ENCODE peak calls at places on chromosomes 1 and 21, in seven cellular contexts. J, G, X, R, A, Y and M are unnamed samples.

GRCh38 chr1:119394085-119394484 is 20.9 kb upstream of the HSD3B2 start:
- DNase-seq in Y (no peak), R (no peak), G (no peak), J (no peak), A (no peak), X (no peak), M (no peak)

GRCh38 chr1:167110586-167110985 is 16.7 kb downstream of the STYXL2 start:
- DNase-seq in G (no peak), X (no peak), Y (no peak), A (no peak), J (no peak), R (no peak), M (no peak)

GRCh38 chr1:226443439-226443838 is 35.5 kb upstream of the PARP1 start:
- DNase-seq in G (no peak), Y (peak), J (peak), A (no peak), R (no peak), X (no peak), M (no peak)

GRCh38 chr21:17610862-17611261 is 1.8 kb downstream of the BTG3 start:
- DNase-seq in X (no peak), Y (peak), R (no peak), G (no peak), J (no peak), A (no peak), M (no peak)

GRCh38 chr1:171868217-171868616 is 26.9 kb downstream of the DNM3 start:
- DNase-seq in R (no peak), A (no peak), G (no peak), J (no peak), Y (no peak), X (no peak), M (no peak)

GRCh38 chr1:160547371-160547901 is 24.4 kb upstream of the SLAMF6 start:
- DNase-seq in Y (no peak), R (no peak), J (no peak), X (no peak), A (no peak), G (no peak), M (no peak)

GRCh38 chr1:179124866-179125265 is 43.0 kb downstream of the TOR3A start:
- DNase-seq in Y (peak), J (peak), A (no peak), R (no peak), G (peak), X (no peak), M (no peak)

GRCh38 chr1:229716692-229717091 is 90.6 kb downstream of the URB2 start:
- DNase-seq in G (no peak), A (no peak), X (no peak), Y (no peak), J (no peak), R (no peak), M (no peak)

GRCh38 chr1:173195596-173196088 is 11.5 kb downstream of the TNFSF4 start:
- DNase-seq in A (no peak), G (no peak), R (no peak), Y (no peak), X (no peak), J (no peak), M (no peak)

GRCh38 chr1:24020470-24020869 is 40.3 kb upstream of the SRSF10 start:
- DNase-seq in R (no peak), X (no peak), A (no peak), Y (peak), J (no peak), G (no peak), M (no peak)

GRCh38 chr1:21734526-21734925 is 48.4 kb downstream of the USP48 start:
- DNase-seq in G (no peak), R (no peak), A (no peak), X (no peak), J (no peak), Y (peak), M (no peak)

GRCh38 chr1:167602840-167603239 is 27.2 kb upstream of the RCSD1 start:
- DNase-seq in Y (no peak), A (no peak), J (no peak), R (no peak), X (no peak), G (no peak), M (no peak)

GRCh38 chr1:38814444-38814983 is 45.1 kb downstream of the RRAGC start:
- DNase-seq in G (no peak), R (no peak), J (no peak), A (no peak), Y (no peak), X (no peak), M (no peak)

GRCh38 chr1:30853350-30853749 is 55.2 kb downstream of the SDC3 start:
- DNase-seq in R (no peak), J (no peak), G (no peak), Y (no peak), A (no peak), X (no peak), M (no peak)

GRCh38 chr1:155608888-155609225 is 1.2 kb upstream of the MSTO1 start:
- DNase-seq in X (no peak), G (no peak), R (no peak), A (no peak), Y (no peak), J (no peak), M (no peak)

GRCh38 chr1:52502789-52503188 is 50.1 kb downstream of the TUT4 start:
- DNase-seq in X (no peak), G (no peak), R (no peak), J (no peak), Y (peak), A (no peak), M (no peak)

GRCh38 chr1:167186771-167187170 is 33.9 kb upstream of the POU2F1 start:
- DNase-seq in A (no peak), G (no peak), R (no peak), X (no peak), J (no peak), Y (no peak), M (no peak)

GRCh38 chr1:96945509-96946084 is 224.0 kb downstream of the PTBP2 start:
- DNase-seq in J (no peak), R (no peak), G (no peak), X (no peak), Y (no peak), A (no peak), M (no peak)

GRCh38 chr21:38945536-38946245 is 140.0 kb downstream of the ETS2 start:
- DNase-seq in G (no peak), X (no peak), A (no peak), Y (no peak), R (no peak), J (no peak), M (no peak)

GRCh38 chr1:81681570-81681969 is 119.2 kb upstream of the ADGRL2 start:
- DNase-seq in R (no peak), Y (peak), G (no peak), A (no peak), X (no peak), J (peak), M (no peak)

GRCh38 chr1:51936531-51936930 is 54.0 kb downstream of the RAB3B start:
- DNase-seq in Y (peak), J (peak), A (no peak), G (no peak), X (no peak), R (no peak), M (no peak)

GRCh38 chr1:205714190-205714905 is 34.0 kb upstream of the SLC45A3 start:
- DNase-seq in G (peak), Y (peak), J (peak), X (no peak), R (no peak), A (no peak), M (no peak)

GRCh38 chr21:38142226-38142625 is 114.6 kb upstream of the KCNJ15 start:
- DNase-seq in A (no peak), J (no peak), R (no peak), G (no peak), Y (no peak), X (no peak), M (no peak)

GRCh38 chr1:64894438-64895196 is 71.7 kb downstream of the JAK1 start:
- DNase-seq in R (no peak), J (no peak), G (no peak), X (no peak), Y (no peak), A (no peak), M (no peak)